ENCODE peak calls at places on chromosomes 1 and 21, in five cellular contexts. One of them, this sample, is unnamed. For H3K36me3, the result is how much of the 10 kb centered on the place peaks cover.

GRCh38 chr1:15902882-15903281 is 55.4 kb downstream of the SPEN start:
- DNase-seq in sigmoid colon: no peak
- DNase-seq in CD8-positive, alpha-beta memory T cell: no peak
- DNase-seq in heart right ventricle: no peak
- DNase-seq in right atrium auricular region: no peak
- DNase-seq in this sample: no peak

GRCh38 chr1:22978299-22978698 is 5.6 kb upstream of the LACTBL1 start:
- DNase-seq in sigmoid colon: no peak
- DNase-seq in CD8-positive, alpha-beta memory T cell: no peak
- DNase-seq in heart right ventricle: no peak
- DNase-seq in right atrium auricular region: no peak
- DNase-seq in this sample: no peak

GRCh38 chr1:18949689-18950414 is 6.6 kb downstream of the IFFO2 start:
- DNase-seq in sigmoid colon: peak
- DNase-seq in CD8-positive, alpha-beta memory T cell: no peak
- DNase-seq in heart right ventricle: peak
- DNase-seq in right atrium auricular region: no peak
- DNase-seq in this sample: no peak

GRCh38 chr1:8419172-8419571 is 101.3 kb downstream of the SLC45A1 start:
- DNase-seq in sigmoid colon: no peak
- DNase-seq in CD8-positive, alpha-beta memory T cell: no peak
- DNase-seq in heart right ventricle: no peak
- DNase-seq in right atrium auricular region: peak
- DNase-seq in this sample: no peak

GRCh38 chr1:163227126-163227525 is 24.4 kb upstream of the RGS5 start:
- DNase-seq in sigmoid colon: no peak
- DNase-seq in CD8-positive, alpha-beta memory T cell: no peak
- DNase-seq in heart right ventricle: no peak
- DNase-seq in right atrium auricular region: no peak
- DNase-seq in this sample: no peak

GRCh38 chr1:195663549-195664280 is 944.5 kb downstream of the KCNT2 start:
- DNase-seq in sigmoid colon: no peak
- DNase-seq in CD8-positive, alpha-beta memory T cell: no peak
- DNase-seq in heart right ventricle: no peak
- DNase-seq in right atrium auricular region: no peak
- DNase-seq in this sample: no peak

GRCh38 chr21:46111857-46112730 is 14.2 kb downstream of the COL6A2 start:
- DNase-seq in sigmoid colon: peak
- DNase-seq in CD8-positive, alpha-beta memory T cell: no peak
- DNase-seq in heart right ventricle: peak
- DNase-seq in right atrium auricular region: peak
- DNase-seq in this sample: peak

GRCh38 chr1:43666608-43667007 is 16.7 kb downstream of the KDM4A start:
- DNase-seq in sigmoid colon: no peak
- DNase-seq in CD8-positive, alpha-beta memory T cell: no peak
- DNase-seq in heart right ventricle: no peak
- DNase-seq in right atrium auricular region: no peak
- DNase-seq in this sample: no peak

GRCh38 chr1:81874461-81874860 is 73.7 kb downstream of the ADGRL2 start:
- DNase-seq in sigmoid colon: no peak
- DNase-seq in CD8-positive, alpha-beta memory T cell: no peak
- DNase-seq in heart right ventricle: no peak
- DNase-seq in right atrium auricular region: no peak
- DNase-seq in this sample: no peak

GRCh38 chr1:20035114-20035513 is 34.9 kb upstream of the PLA2G5 start:
- DNase-seq in sigmoid colon: no peak
- DNase-seq in CD8-positive, alpha-beta memory T cell: no peak
- DNase-seq in heart right ventricle: no peak
- DNase-seq in right atrium auricular region: no peak
- DNase-seq in this sample: no peak

GRCh38 chr21:32494946-32495703 is 82.6 kb downstream of the EVA1C start:
- DNase-seq in sigmoid colon: peak
- DNase-seq in CD8-positive, alpha-beta memory T cell: no peak
- DNase-seq in heart right ventricle: no peak
- DNase-seq in right atrium auricular region: no peak
- DNase-seq in this sample: no peak

GRCh38 chr21:33686386-33686785 is 44.1 kb downstream of the ITSN1 start:
- DNase-seq in sigmoid colon: no peak
- DNase-seq in CD8-positive, alpha-beta memory T cell: no peak
- DNase-seq in heart right ventricle: no peak
- DNase-seq in right atrium auricular region: no peak
- DNase-seq in this sample: no peak

GRCh38 chr1:234609528-234610042 is 393 bp downstream of the IRF2BP2 start:
- DNase-seq in sigmoid colon: no peak
- DNase-seq in CD8-positive, alpha-beta memory T cell: no peak
- DNase-seq in heart right ventricle: no peak
- DNase-seq in right atrium auricular region: no peak
- DNase-seq in this sample: no peak

GRCh38 chr21:42312626-42313104 is 2.5 kb downstream of the TFF3 start:
- DNase-seq in sigmoid colon: no peak
- DNase-seq in CD8-positive, alpha-beta memory T cell: no peak
- DNase-seq in heart right ventricle: no peak
- DNase-seq in right atrium auricular region: peak
- DNase-seq in this sample: no peak

GRCh38 chr1:244957122-244957521 is 92.8 kb upstream of the HNRNPU start:
- DNase-seq in sigmoid colon: no peak
- DNase-seq in CD8-positive, alpha-beta memory T cell: no peak
- DNase-seq in heart right ventricle: no peak
- DNase-seq in right atrium auricular region: no peak
- DNase-seq in this sample: no peak

GRCh38 chr21:43733060-43733459 is 14.1 kb downstream of the PDXK start:
- DNase-seq in sigmoid colon: no peak
- DNase-seq in CD8-positive, alpha-beta memory T cell: no peak
- DNase-seq in heart right ventricle: no peak
- DNase-seq in right atrium auricular region: no peak
- DNase-seq in this sample: no peak

GRCh38 chr1:30305519-30305918 is 417.9 kb downstream of the MATN1 start:
- DNase-seq in sigmoid colon: no peak
- DNase-seq in CD8-positive, alpha-beta memory T cell: no peak
- DNase-seq in heart right ventricle: no peak
- DNase-seq in right atrium auricular region: no peak
- DNase-seq in this sample: no peak

GRCh38 chr1:99180343-99180808 is 83.9 kb upstream of the PLPPR4 start:
- DNase-seq in sigmoid colon: peak
- DNase-seq in CD8-positive, alpha-beta memory T cell: peak
- DNase-seq in heart right ventricle: peak
- DNase-seq in right atrium auricular region: peak
- DNase-seq in this sample: no peak

GRCh38 chr1:10109372-10109771 is 76.6 kb downstream of the UBE4B start:
- DNase-seq in sigmoid colon: no peak
- DNase-seq in CD8-positive, alpha-beta memory T cell: no peak
- DNase-seq in heart right ventricle: no peak
- DNase-seq in right atrium auricular region: no peak
- DNase-seq in this sample: no peak

GRCh38 chr1:155226188-155226909 is 17.9 kb downstream of the MTX1 start:
- DNase-seq in sigmoid colon: peak
- DNase-seq in CD8-positive, alpha-beta memory T cell: peak
- DNase-seq in heart right ventricle: peak
- DNase-seq in right atrium auricular region: peak
- DNase-seq in this sample: peak

GRCh38 chr1:71788113-71788512 is 494.2 kb downstream of the NEGR1 start:
- DNase-seq in sigmoid colon: no peak
- DNase-seq in CD8-positive, alpha-beta memory T cell: no peak
- DNase-seq in heart right ventricle: no peak
- DNase-seq in right atrium auricular region: no peak
- DNase-seq in this sample: no peak

GRCh38 chr1:199273837-199274379 is 635.1 kb downstream of the PTPRC start:
- DNase-seq in sigmoid colon: no peak
- DNase-seq in CD8-positive, alpha-beta memory T cell: no peak
- DNase-seq in heart right ventricle: no peak
- DNase-seq in right atrium auricular region: no peak
- DNase-seq in this sample: no peak

GRCh38 chr21:31509108-31510017 is 150.1 kb upstream of the SOD1 start:
- DNase-seq in sigmoid colon: no peak
- DNase-seq in CD8-positive, alpha-beta memory T cell: peak
- DNase-seq in heart right ventricle: no peak
- DNase-seq in right atrium auricular region: no peak
- DNase-seq in this sample: no peak

DNA sequence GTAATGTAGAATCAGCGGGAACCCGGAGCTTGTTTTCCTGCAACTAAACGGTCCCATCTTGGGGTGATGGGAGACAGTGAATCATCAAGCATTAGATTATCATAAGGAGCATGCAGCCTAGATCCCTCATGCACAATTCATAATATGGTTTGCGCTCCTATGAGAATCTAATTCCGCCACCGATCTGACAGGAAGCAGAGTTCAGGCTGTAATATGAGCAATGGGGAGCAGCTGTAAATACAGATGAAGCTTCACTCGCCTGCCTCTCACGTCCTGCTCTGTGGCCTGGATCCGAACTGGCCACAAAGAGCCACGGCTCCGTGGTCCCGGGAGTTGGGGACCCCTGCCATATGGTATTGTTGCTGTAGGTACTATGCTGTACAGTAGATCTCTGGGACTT is 1.6 kb downstream of the IFI44 start:
- DNase-seq in sigmoid colon: no peak
- DNase-seq in CD8-positive, alpha-beta memory T cell: peak
- DNase-seq in heart right ventricle: no peak
- DNase-seq in right atrium auricular region: no peak
- DNase-seq in this sample: no peak
- H3K27ac ChIP-seq in sigmoid colon: peak
- H3K27ac ChIP-seq in CD8-positive, alpha-beta memory T cell: no peak
- H3K27ac ChIP-seq in heart right ventricle: peak
- H3K27ac ChIP-seq in right atrium auricular region: peak
- H3K27ac ChIP-seq in this sample: no peak

GRCh38 chr1:39573097-39573465 is 3.5 kb downstream of the PABPC4 start:
- DNase-seq in sigmoid colon: no peak
- DNase-seq in CD8-positive, alpha-beta memory T cell: no peak
- DNase-seq in heart right ventricle: no peak
- DNase-seq in right atrium auricular region: no peak
- DNase-seq in this sample: no peak

GRCh38 chr1:39570477-39571177 is 6.0 kb downstream of the PABPC4 start:
- DNase-seq in sigmoid colon: no peak
- DNase-seq in CD8-positive, alpha-beta memory T cell: no peak
- DNase-seq in heart right ventricle: no peak
- DNase-seq in right atrium auricular region: no peak
- DNase-seq in this sample: no peak

GRCh38 chr1:39571178-39571483 is 5.5 kb downstream of the PABPC4 start:
- DNase-seq in sigmoid colon: no peak
- DNase-seq in CD8-positive, alpha-beta memory T cell: no peak
- DNase-seq in heart right ventricle: no peak
- DNase-seq in right atrium auricular region: no peak
- DNase-seq in this sample: no peak

GRCh38 chr1:39573736-39574624 is 2.6 kb downstream of the PABPC4 start:
- DNase-seq in sigmoid colon: no peak
- DNase-seq in CD8-positive, alpha-beta memory T cell: no peak
- DNase-seq in heart right ventricle: peak
- DNase-seq in right atrium auricular region: no peak
- DNase-seq in this sample: no peak

DNA sequence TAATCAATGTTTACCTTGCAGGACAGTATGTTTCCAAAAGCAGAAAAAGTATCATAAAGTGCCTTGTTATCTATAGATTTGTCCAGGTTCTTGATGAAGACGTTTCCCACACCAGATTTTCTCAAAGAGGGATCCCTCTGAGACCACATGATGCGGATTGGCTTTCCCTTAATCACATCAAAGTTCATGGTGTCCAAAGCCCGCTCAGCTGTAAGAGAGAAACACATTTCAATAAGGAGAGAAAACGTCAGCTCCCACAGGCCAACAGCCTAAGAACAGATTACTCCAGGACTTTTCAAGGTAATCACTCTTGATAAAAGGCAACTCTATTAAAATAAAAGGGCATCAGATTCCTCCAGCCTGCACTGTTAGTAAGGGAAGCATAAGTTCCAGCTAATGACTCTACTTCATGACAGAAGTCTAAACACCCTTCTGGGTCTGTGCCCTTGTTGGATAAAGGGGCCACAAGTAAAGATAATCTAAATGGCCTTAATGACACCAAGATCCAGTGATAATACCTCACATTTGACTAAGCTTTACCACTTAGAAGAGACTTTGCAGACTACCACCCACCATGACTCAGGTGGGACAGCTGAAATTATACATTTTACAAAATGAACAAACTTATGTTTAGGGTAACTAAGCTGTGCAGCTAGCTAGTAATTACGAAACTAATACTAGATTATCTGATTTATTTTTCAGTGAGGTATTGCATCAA is 4.1 kb downstream of the PABPC4 start:
- DNase-seq in sigmoid colon: no peak
- DNase-seq in CD8-positive, alpha-beta memory T cell: no peak
- DNase-seq in heart right ventricle: no peak
- DNase-seq in right atrium auricular region: no peak
- DNase-seq in this sample: no peak
- H3K36me3 ChIP-seq in sigmoid colon: under half
- H3K36me3 ChIP-seq in CD8-positive, alpha-beta memory T cell: under half
- H3K36me3 ChIP-seq in heart right ventricle: half or more
- H3K36me3 ChIP-seq in right atrium auricular region: half or more
- H3K36me3 ChIP-seq in this sample: half or more

DNA sequence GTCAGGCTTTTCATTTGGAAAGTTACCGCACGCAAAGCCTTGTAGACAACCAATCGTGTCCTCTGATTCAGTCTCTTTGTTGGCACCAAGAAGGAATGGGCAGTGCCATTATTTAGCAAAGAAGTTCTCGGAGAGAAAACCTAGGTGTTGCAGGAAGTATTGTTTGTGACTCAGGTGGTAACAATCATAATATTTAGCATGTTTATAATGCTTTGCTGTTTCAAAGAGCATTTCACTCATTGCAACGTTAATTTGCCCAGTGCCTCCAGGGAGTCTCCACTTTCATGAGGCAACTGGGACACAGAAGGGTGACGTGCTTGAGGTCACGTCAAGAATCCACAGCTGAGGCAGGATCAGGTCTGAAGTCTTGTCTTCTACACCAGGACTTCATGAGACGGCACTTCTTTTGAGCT is 31.4 kb downstream of the STPG1 start:
- DNase-seq in sigmoid colon: no peak
- DNase-seq in CD8-positive, alpha-beta memory T cell: no peak
- DNase-seq in heart right ventricle: no peak
- DNase-seq in right atrium auricular region: peak
- DNase-seq in this sample: no peak
- H3K27ac ChIP-seq in sigmoid colon: no peak
- H3K27ac ChIP-seq in CD8-positive, alpha-beta memory T cell: no peak
- H3K27ac ChIP-seq in heart right ventricle: no peak
- H3K27ac ChIP-seq in right atrium auricular region: no peak
- H3K27ac ChIP-seq in this sample: no peak

DNA sequence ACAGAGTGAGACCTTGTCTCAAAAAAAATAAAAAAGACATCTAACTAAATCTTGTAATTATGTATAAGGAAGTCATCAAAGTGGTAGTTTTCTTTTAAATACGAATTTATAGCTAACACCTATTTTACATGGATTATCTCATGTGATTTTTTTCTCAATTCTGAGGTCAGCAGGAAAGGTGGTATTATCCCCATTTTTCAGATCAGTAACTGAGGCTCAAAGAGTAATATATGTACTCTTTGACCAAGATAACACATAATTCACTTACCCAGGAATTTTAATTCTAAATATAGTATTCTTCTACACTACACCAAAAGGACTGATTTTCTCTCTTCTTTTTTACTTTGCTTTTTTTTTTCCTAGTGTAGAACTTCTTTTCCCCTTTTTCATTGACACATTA is 9.1 kb downstream of the IFT25 start:
- DNase-seq in sigmoid colon: no peak
- DNase-seq in CD8-positive, alpha-beta memory T cell: no peak
- DNase-seq in heart right ventricle: no peak
- DNase-seq in right atrium auricular region: no peak
- DNase-seq in this sample: no peak
- H3K36me3 ChIP-seq in sigmoid colon: under half
- H3K36me3 ChIP-seq in CD8-positive, alpha-beta memory T cell: under half
- H3K36me3 ChIP-seq in heart right ventricle: under half
- H3K36me3 ChIP-seq in right atrium auricular region: under half
- H3K36me3 ChIP-seq in this sample: under half

This sample was measured in upper lobe of right lung.